ENCODE peak calls at places on chromosome 15, in six cellular contexts. F is body of pancreas, W is endodermal cell, L is PC-3, P is left ventricle myocardium inferior, D is thyroid gland. M is an unnamed sample.

GRCh38 chr15:81410318-81410753 is 36.3 kb upstream of the TMC3 start:
- DNase-seq in F (peak), W (peak), L (peak), P (peak), D (peak), M (peak)

GRCh38 chr15:79408041-79408440 is 24.1 kb upstream of the MINAR1 start:
- DNase-seq in F (no peak), W (no peak), L (no peak), P (no peak), D (no peak), M (no peak)

GRCh38 chr15:39403674-39404117 is 177.2 kb upstream of the THBS1 start:
- DNase-seq in F (no peak), W (no peak), L (peak), P (no peak), D (no peak), M (no peak)

GRCh38 chr15:90869601-90870353 is 1.4 kb downstream of the FURIN start:
- DNase-seq in F (peak), W (peak), L (peak), P (peak), D (peak), M (peak)

GRCh38 chr15:78454992-78455391 is 17.0 kb downstream of the IREB2 start:
- DNase-seq in F (peak), W (no peak), L (no peak), P (no peak), D (no peak), M (no peak)

GRCh38 chr15:90358124-90359033 is 6.3 kb downstream of the ZNF774 start:
- DNase-seq in F (no peak), W (no peak), L (peak), P (no peak), D (no peak), M (no peak)

GRCh38 chr15:50009634-50010033 is 109.4 kb downstream of the ATP8B4 start:
- DNase-seq in F (peak), W (no peak), L (no peak), P (no peak), D (no peak), M (no peak)

GRCh38 chr15:78243491-78243941 is 9.2 kb upstream of the ACSBG1 start:
- DNase-seq in F (peak), W (peak), L (no peak), P (peak), D (peak), M (no peak)

GRCh38 chr15:98785796-98786581 is 137.7 kb downstream of the IGF1R start:
- DNase-seq in F (peak), W (peak), L (no peak), P (no peak), D (no peak), M (no peak)

GRCh38 chr15:65921780-65922179 is 52.5 kb downstream of the RAB11A start:
- DNase-seq in F (no peak), W (no peak), L (no peak), P (no peak), D (no peak), M (no peak)

GRCh38 chr15:47603026-47603425 is 114.3 kb upstream of the SEMA6D start:
- DNase-seq in F (no peak), W (no peak), L (peak), P (no peak), D (no peak), M (no peak)

GRCh38 chr15:90261811-90262210 is 3.7 kb upstream of the NGRN start:
- DNase-seq in F (no peak), W (no peak), L (peak), P (no peak), D (no peak), M (no peak)

GRCh38 chr15:92092391-92092790 is 238.9 kb downstream of the SLCO3A1 start:
- DNase-seq in F (no peak), W (no peak), L (no peak), P (no peak), D (no peak), M (no peak)

GRCh38 chr15:92733090-92733933 is 77.7 kb upstream of the FAM174B start:
- DNase-seq in F (no peak), W (no peak), L (no peak), P (no peak), D (no peak), M (no peak)

GRCh38 chr15:76967067-76967466 is 27.9 kb upstream of the PSTPIP1 start:
- DNase-seq in F (no peak), W (no peak), L (no peak), P (no peak), D (no peak), M (no peak)

GRCh38 chr15:49902791-49903481 is 216.1 kb downstream of the ATP8B4 start:
- DNase-seq in F (no peak), W (no peak), L (peak), P (no peak), D (no peak), M (no peak)

GRCh38 chr15:23866832-23867231 is 179.7 kb upstream of the NDN start:
- DNase-seq in F (no peak), W (no peak), L (peak), P (no peak), D (no peak), M (no peak)

GRCh38 chr15:95804484-95804883 is 526.0 kb upstream of the NR2F2 start:
- DNase-seq in F (no peak), W (no peak), L (no peak), P (no peak), D (no peak), M (no peak)

GRCh38 chr15:44023176-44023575 is 171.9 kb downstream of the FRMD5 start:
- DNase-seq in F (no peak), W (no peak), L (peak), P (no peak), D (no peak), M (no peak)

GRCh38 chr15:64774556-64775523 is 549 bp downstream of the RBPMS2 start:
- DNase-seq in F (peak), W (peak), L (no peak), P (peak), D (peak), M (no peak)

GRCh38 chr15:51876169-51876568 is 46.7 kb downstream of the TMOD3 start:
- DNase-seq in F (no peak), W (no peak), L (peak), P (no peak), D (no peak), M (no peak)

GRCh38 chr15:89627256-89627970 is 27.9 kb downstream of the KIF7 start:
- DNase-seq in F (no peak), W (no peak), L (no peak), P (no peak), D (no peak), M (no peak)

GRCh38 chr15:33737687-33738606 is 230.3 kb upstream of the CHRM5 start:
- DNase-seq in F (peak), W (peak), L (peak), P (no peak), D (peak), M (no peak)

GRCh38 chr15:78697449-78697848 is 56.4 kb upstream of the CHRNB4 start:
- DNase-seq in F (no peak), W (no peak), L (no peak), P (no peak), D (no peak), M (no peak)

GRCh38 chr15:80878242-80878866 is 99.2 kb downstream of the CEMIP start:
- DNase-seq in F (no peak), W (no peak), L (no peak), P (no peak), D (no peak), M (no peak)

GRCh38 chr15:70047386-70048195 is 50.1 kb downstream of the TLE3 start:
- DNase-seq in F (no peak), W (no peak), L (no peak), P (no peak), D (no peak), M (no peak)

GRCh38 chr15:65355173-65355982 is 22.4 kb downstream of the IGDCC3 start:
- DNase-seq in F (no peak), W (peak), L (no peak), P (no peak), D (peak), M (no peak)

GRCh38 chr15:54187325-54187724 is 209.1 kb downstream of the UNC13C start:
- DNase-seq in F (no peak), W (no peak), L (no peak), P (no peak), D (no peak), M (no peak)

GRCh38 chr15:52532427-52532826 is 3.7 kb upstream of the MYO5A start:
- DNase-seq in F (no peak), W (no peak), L (no peak), P (no peak), D (no peak), M (no peak)

GRCh38 chr15:90078965-90079364 is 23.3 kb downstream of the IDH2 start:
- DNase-seq in F (no peak), W (peak), L (no peak), P (no peak), D (no peak), M (no peak)

GRCh38 chr15:85579957-85580694 is 199.7 kb downstream of the AKAP13 start:
- DNase-seq in F (peak), W (no peak), L (no peak), P (peak), D (no peak), M (no peak)

GRCh38 chr15:85580914-85581313 is 200.5 kb downstream of the AKAP13 start:
- DNase-seq in F (peak), W (no peak), L (no peak), P (no peak), D (no peak), M (no peak)

GRCh38 chr15:85582076-85582718 is 201.8 kb downstream of the AKAP13 start:
- DNase-seq in F (peak), W (no peak), L (no peak), P (no peak), D (peak), M (no peak)

GRCh38 chr15:85582719-85583089 is 202.3 kb downstream of the AKAP13 start:
- DNase-seq in F (peak), W (no peak), L (no peak), P (peak), D (peak), M (no peak)

DNA sequence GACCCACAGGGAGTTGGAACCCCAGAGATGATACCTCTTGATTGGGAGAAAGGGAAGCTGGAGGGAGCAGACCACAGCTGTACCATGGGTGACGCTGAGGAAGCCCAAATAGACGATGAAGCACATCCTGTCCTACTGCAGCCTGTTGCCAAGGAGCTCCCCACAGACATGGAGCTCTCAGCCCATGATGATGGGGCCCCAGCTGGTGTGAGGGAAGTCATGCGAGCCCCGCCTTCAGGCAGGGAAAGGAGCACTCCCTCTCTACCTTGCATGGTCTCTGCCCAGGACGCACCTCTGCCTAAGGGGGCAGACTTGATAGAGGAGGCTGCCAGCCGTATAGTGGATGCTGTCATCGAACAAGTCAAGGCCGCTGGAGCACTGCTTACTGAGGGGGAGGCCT is 201.1 kb downstream of the AKAP13 start:
- DNase-seq in F (peak), W (no peak), L (no peak), P (peak), D (peak), M (no peak)
- H3K27ac ChIP-seq in F (peak), W (no peak), L (no peak), P (peak), D (peak), M (peak)

GRCh38 chr15:58066042-58066867 is 744 bp upstream of the ALDH1A2 start:
- DNase-seq in F (peak), W (peak), L (peak), P (peak), D (peak), M (peak)
- H3K4me3 ChIP-seq in F (peak), W (peak), L (peak), P (peak), D (peak), M (peak)

DNA sequence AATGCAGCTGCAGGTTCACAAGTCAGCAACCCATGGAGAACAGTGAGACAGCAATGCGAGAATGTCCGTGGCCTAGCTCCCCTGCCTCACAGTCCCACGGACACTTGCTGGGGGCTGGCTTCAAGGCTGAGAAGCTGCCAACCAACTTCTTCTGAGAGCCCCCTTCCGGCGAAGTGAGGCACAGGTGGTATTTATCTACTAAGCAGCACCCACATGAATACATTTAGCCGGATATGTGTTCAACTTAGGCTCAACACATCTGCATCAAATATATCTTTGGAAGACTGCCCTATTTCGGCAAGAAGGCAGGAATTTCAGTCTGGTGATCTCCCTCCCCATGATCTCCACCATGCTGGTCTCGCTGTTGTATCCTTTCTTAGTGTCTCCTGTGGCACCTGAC is 341.0 kb upstream of the NR2E3 start:
- DNase-seq in F (no peak), W (peak), L (no peak), P (no peak), D (no peak), M (no peak)
- TF ChIP-seq CTCF in F (no peak), W (peak), L (no peak), P (no peak), D (no peak), M (no peak)

DNA sequence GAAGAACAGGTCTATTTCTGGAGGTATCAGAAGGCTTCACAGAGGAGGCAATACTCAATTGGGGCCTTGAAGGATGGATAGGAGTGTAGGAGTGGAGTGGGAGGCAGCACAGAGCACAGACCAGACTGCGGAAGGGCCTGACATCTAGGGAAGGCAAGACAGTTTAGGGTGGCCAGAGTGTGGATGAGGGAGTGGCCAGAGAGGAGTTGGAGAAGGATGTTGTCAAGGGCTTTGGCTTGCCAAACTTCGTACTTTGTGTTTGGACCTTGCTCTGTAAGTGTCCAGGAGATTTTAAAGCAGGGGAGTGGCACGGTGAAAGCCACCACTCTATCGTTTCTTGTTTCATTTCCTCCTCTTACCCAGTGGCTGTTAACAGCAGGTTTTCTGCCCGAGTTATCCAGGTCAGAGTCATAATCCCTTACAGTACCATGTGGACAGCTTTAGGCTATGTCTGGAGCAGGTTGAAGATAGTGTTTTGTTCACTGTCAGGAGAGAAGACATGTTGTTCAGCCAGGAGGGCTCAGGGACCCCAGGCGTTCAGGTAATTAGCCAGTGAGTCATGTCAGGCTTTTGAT is 12.3 kb downstream of the SMAD3 start:
- DNase-seq in F (no peak), W (no peak), L (no peak), P (no peak), D (no peak), M (no peak)
- H3K27ac ChIP-seq in F (peak), W (no peak), L (no peak), P (no peak), D (peak), M (peak)